ENCODE peak calls at places on chromosomes 11 and 22, in nine cellular contexts. One of them, this sample, is unnamed.

GRCh38 chr11:10413268-10413667 is 41.8 kb upstream of the AMPD3 start:
- DNase-seq in posterior cingulate gyrus: peak
- DNase-seq in T1000: no peak
- DNase-seq in progenitor cell of endocrine pancreas: no peak
- DNase-seq in Calu3: peak
- DNase-seq in NCI-H1092: peak
- DNase-seq in BJ: no peak
- DNase-seq in ACHN: peak
- DNase-seq in mucosa of gallbladder: no peak
- DNase-seq in this sample: peak

GRCh38 chr11:34667810-34668582 is 47.1 kb downstream of the EHF start:
- DNase-seq in BJ: no peak
- DNase-seq in NCI-H1092: peak
- DNase-seq in posterior cingulate gyrus: no peak
- DNase-seq in mucosa of gallbladder: peak
- DNase-seq in Calu3: no peak
- DNase-seq in ACHN: no peak
- DNase-seq in T1000: no peak
- DNase-seq in progenitor cell of endocrine pancreas: no peak
- DNase-seq in this sample: peak

GRCh38 chr22:29729161-29729560 is 9.4 kb downstream of the CABP7 start:
- DNase-seq in posterior cingulate gyrus: no peak
- DNase-seq in Calu3: no peak
- DNase-seq in mucosa of gallbladder: no peak
- DNase-seq in NCI-H1092: no peak
- DNase-seq in ACHN: no peak
- DNase-seq in BJ: no peak
- DNase-seq in T1000: no peak
- DNase-seq in progenitor cell of endocrine pancreas: no peak
- DNase-seq in this sample: no peak

GRCh38 chr11:20035701-20036601 is 124.3 kb downstream of the DBX1 start:
- DNase-seq in posterior cingulate gyrus: no peak
- DNase-seq in ACHN: peak
- DNase-seq in T1000: peak
- DNase-seq in progenitor cell of endocrine pancreas: no peak
- DNase-seq in mucosa of gallbladder: no peak
- DNase-seq in Calu3: no peak
- DNase-seq in NCI-H1092: peak
- DNase-seq in BJ: peak
- DNase-seq in this sample: no peak

GRCh38 chr11:130785376-130786110 is 130.7 kb downstream of the SNX19 start:
- DNase-seq in posterior cingulate gyrus: no peak
- DNase-seq in progenitor cell of endocrine pancreas: no peak
- DNase-seq in NCI-H1092: no peak
- DNase-seq in T1000: no peak
- DNase-seq in ACHN: peak
- DNase-seq in mucosa of gallbladder: no peak
- DNase-seq in BJ: no peak
- DNase-seq in Calu3: no peak
- DNase-seq in this sample: no peak

GRCh38 chr11:12112150-12112520 is 1.7 kb downstream of the MICAL2 start:
- DNase-seq in posterior cingulate gyrus: no peak
- DNase-seq in ACHN: no peak
- DNase-seq in progenitor cell of endocrine pancreas: no peak
- DNase-seq in BJ: no peak
- DNase-seq in mucosa of gallbladder: no peak
- DNase-seq in T1000: no peak
- DNase-seq in NCI-H1092: no peak
- DNase-seq in Calu3: no peak
- DNase-seq in this sample: no peak

GRCh38 chr11:76771446-76772099 is 11.6 kb upstream of the TSKU start:
- DNase-seq in progenitor cell of endocrine pancreas: no peak
- DNase-seq in BJ: no peak
- DNase-seq in posterior cingulate gyrus: peak
- DNase-seq in Calu3: no peak
- DNase-seq in NCI-H1092: no peak
- DNase-seq in T1000: no peak
- DNase-seq in ACHN: no peak
- DNase-seq in mucosa of gallbladder: no peak
- DNase-seq in this sample: no peak

GRCh38 chr22:36252754-36253522 is at the start of gene APOL1:
- DNase-seq in ACHN: peak
- DNase-seq in progenitor cell of endocrine pancreas: no peak
- DNase-seq in NCI-H1092: no peak
- DNase-seq in mucosa of gallbladder: peak
- DNase-seq in posterior cingulate gyrus: peak
- DNase-seq in BJ: no peak
- DNase-seq in Calu3: peak
- DNase-seq in T1000: no peak
- DNase-seq in this sample: peak

GRCh38 chr11:48005878-48006277 is 25.5 kb downstream of the PTPRJ start:
- DNase-seq in NCI-H1092: peak
- DNase-seq in progenitor cell of endocrine pancreas: no peak
- DNase-seq in posterior cingulate gyrus: no peak
- DNase-seq in ACHN: no peak
- DNase-seq in T1000: no peak
- DNase-seq in BJ: no peak
- DNase-seq in mucosa of gallbladder: no peak
- DNase-seq in Calu3: no peak
- DNase-seq in this sample: no peak

GRCh38 chr11:110379261-110379660 is 50.5 kb upstream of the FDX1 start:
- DNase-seq in mucosa of gallbladder: no peak
- DNase-seq in NCI-H1092: no peak
- DNase-seq in progenitor cell of endocrine pancreas: no peak
- DNase-seq in BJ: no peak
- DNase-seq in posterior cingulate gyrus: no peak
- DNase-seq in ACHN: no peak
- DNase-seq in T1000: no peak
- DNase-seq in Calu3: no peak
- DNase-seq in this sample: no peak

GRCh38 chr11:128772814-128773213 is 78.9 kb downstream of the FLI1 start:
- DNase-seq in mucosa of gallbladder: peak
- DNase-seq in BJ: no peak
- DNase-seq in ACHN: no peak
- DNase-seq in posterior cingulate gyrus: no peak
- DNase-seq in NCI-H1092: no peak
- DNase-seq in progenitor cell of endocrine pancreas: no peak
- DNase-seq in Calu3: peak
- DNase-seq in T1000: no peak
- DNase-seq in this sample: peak

GRCh38 chr22:49437356-49437755 is 390.3 kb downstream of the BRD1 start:
- DNase-seq in T1000: no peak
- DNase-seq in mucosa of gallbladder: no peak
- DNase-seq in BJ: no peak
- DNase-seq in ACHN: no peak
- DNase-seq in Calu3: no peak
- DNase-seq in NCI-H1092: no peak
- DNase-seq in posterior cingulate gyrus: peak
- DNase-seq in progenitor cell of endocrine pancreas: no peak
- DNase-seq in this sample: no peak

GRCh38 chr11:10641314-10642206 is 52.0 kb downstream of the IRAG1 start:
- DNase-seq in ACHN: no peak
- DNase-seq in NCI-H1092: no peak
- DNase-seq in posterior cingulate gyrus: no peak
- DNase-seq in BJ: no peak
- DNase-seq in progenitor cell of endocrine pancreas: no peak
- DNase-seq in T1000: no peak
- DNase-seq in mucosa of gallbladder: no peak
- DNase-seq in Calu3: no peak
- DNase-seq in this sample: no peak

GRCh38 chr11:75174781-75175370 is 24.0 kb downstream of the SLCO2B1 start:
- DNase-seq in ACHN: no peak
- DNase-seq in BJ: no peak
- DNase-seq in posterior cingulate gyrus: peak
- DNase-seq in Calu3: no peak
- DNase-seq in mucosa of gallbladder: peak
- DNase-seq in progenitor cell of endocrine pancreas: no peak
- DNase-seq in NCI-H1092: no peak
- DNase-seq in T1000: no peak
- DNase-seq in this sample: no peak

GRCh38 chr22:33188316-33188715 is 130.1 kb upstream of the SYN3 start:
- DNase-seq in T1000: no peak
- DNase-seq in mucosa of gallbladder: no peak
- DNase-seq in posterior cingulate gyrus: no peak
- DNase-seq in ACHN: no peak
- DNase-seq in BJ: no peak
- DNase-seq in Calu3: no peak
- DNase-seq in NCI-H1092: no peak
- DNase-seq in progenitor cell of endocrine pancreas: no peak
- DNase-seq in this sample: no peak

GRCh38 chr11:74255741-74256369 is 55.6 kb downstream of the P4HA3 start:
- DNase-seq in ACHN: peak
- DNase-seq in progenitor cell of endocrine pancreas: no peak
- DNase-seq in T1000: no peak
- DNase-seq in BJ: no peak
- DNase-seq in Calu3: peak
- DNase-seq in mucosa of gallbladder: peak
- DNase-seq in NCI-H1092: peak
- DNase-seq in posterior cingulate gyrus: peak
- DNase-seq in this sample: peak

GRCh38 chr11:58787903-58788302 is 56.2 kb upstream of the GLYAT start:
- DNase-seq in BJ: no peak
- DNase-seq in ACHN: peak
- DNase-seq in progenitor cell of endocrine pancreas: no peak
- DNase-seq in T1000: peak
- DNase-seq in mucosa of gallbladder: no peak
- DNase-seq in Calu3: no peak
- DNase-seq in posterior cingulate gyrus: no peak
- DNase-seq in NCI-H1092: no peak
- DNase-seq in this sample: no peak

GRCh38 chr11:130606181-130606580 is 157.7 kb downstream of the ADAMTS15 start:
- DNase-seq in posterior cingulate gyrus: no peak
- DNase-seq in ACHN: no peak
- DNase-seq in T1000: no peak
- DNase-seq in progenitor cell of endocrine pancreas: no peak
- DNase-seq in Calu3: no peak
- DNase-seq in NCI-H1092: no peak
- DNase-seq in BJ: no peak
- DNase-seq in mucosa of gallbladder: no peak
- DNase-seq in this sample: peak

GRCh38 chr11:4862447-4863236 is 13.6 kb upstream of the OR51S1 start:
- DNase-seq in NCI-H1092: no peak
- DNase-seq in progenitor cell of endocrine pancreas: no peak
- DNase-seq in mucosa of gallbladder: no peak
- DNase-seq in T1000: no peak
- DNase-seq in ACHN: no peak
- DNase-seq in Calu3: no peak
- DNase-seq in posterior cingulate gyrus: no peak
- DNase-seq in BJ: no peak
- DNase-seq in this sample: no peak

This sample was measured in HT-29.